ENCODE peak calls at places on chromosomes 2 and 18, in seven cellular contexts. Z is kidney epithelial cell, A is A549, P is osteocyte, B is MCF 10A, S is transverse colon, N is progenitor cell of endocrine pancreas. L is an unnamed sample.

GRCh38 chr18:72623444-72623843 is 79.3 kb upstream of the CBLN2 start:
- DNase-seq in A (no peak), P (no peak), Z (no peak), N (no peak), B (no peak), S (no peak), L (no peak)

GRCh38 chr2:217568289-217568985 is 434.4 kb downstream of the TNS1 start:
- DNase-seq in Z (no peak), N (no peak), P (no peak), A (no peak), S (no peak), B (no peak), L (no peak)

GRCh38 chr2:54041135-54041534 is 70.3 kb upstream of the PSME4 start:
- DNase-seq in P (no peak), S (no peak), N (no peak), Z (no peak), A (no peak), B (peak), L (no peak)

GRCh38 chr2:71347517-71347916 is 15.9 kb downstream of the ZNF638 start:
- DNase-seq in Z (no peak), P (no peak), B (peak), A (no peak), N (no peak), S (no peak), L (no peak)

GRCh38 chr2:216222650-216223352 is 113.7 kb downstream of the XRCC5 start:
- DNase-seq in S (no peak), P (no peak), A (no peak), N (no peak), Z (no peak), B (peak), L (peak)

GRCh38 chr2:146385031-146385430 is 1459.8 kb upstream of the ACVR2A start:
- DNase-seq in N (no peak), S (no peak), P (no peak), Z (no peak), B (no peak), A (no peak), L (no peak)

GRCh38 chr2:191268596-191268995 is 23.4 kb downstream of the MYO1B start:
- DNase-seq in S (no peak), P (no peak), N (no peak), Z (no peak), B (no peak), A (no peak), L (no peak)

GRCh38 chr2:33047939-33048338 is 101.2 kb downstream of the LTBP1 start:
- DNase-seq in A (no peak), S (no peak), N (no peak), P (no peak), Z (no peak), B (no peak), L (no peak)

GRCh38 chr2:238860966-238861730 is 13.3 kb downstream of the TWIST2 start:
- DNase-seq in N (no peak), S (no peak), A (no peak), Z (no peak), P (no peak), B (no peak), L (no peak)

GRCh38 chr2:149332364-149332763 is 2.0 kb downstream of the LYPD6 start:
- DNase-seq in A (no peak), P (no peak), Z (no peak), N (no peak), S (no peak), B (no peak), L (no peak)

GRCh38 chr18:49052891-49053644 is 102.3 kb upstream of the SMAD7 start:
- DNase-seq in P (no peak), B (peak), A (no peak), S (no peak), Z (peak), N (no peak), L (no peak)

GRCh38 chr18:76363451-76364120 is 131.5 kb downstream of the ZNF516 start:
- DNase-seq in S (no peak), N (no peak), Z (no peak), P (no peak), B (no peak), A (no peak), L (no peak)

GRCh38 chr2:106997204-106997603 is 111.2 kb upstream of the ST6GAL2 start:
- DNase-seq in N (no peak), Z (no peak), B (no peak), A (no peak), P (no peak), S (no peak), L (no peak)

GRCh38 chr2:100195942-100196341 is 53.6 kb upstream of the AFF3 start:
- DNase-seq in S (no peak), N (no peak), P (no peak), Z (no peak), B (no peak), A (no peak), L (no peak)

GRCh38 chr2:11270891-11271290 is 73.5 kb downstream of the ROCK2 start:
- DNase-seq in B (peak), P (no peak), A (no peak), Z (peak), N (no peak), S (no peak), L (no peak)

GRCh38 chr18:73549236-73549635 is 598.4 kb downstream of the FBXO15 start:
- DNase-seq in A (no peak), B (no peak), N (no peak), Z (no peak), S (no peak), P (no peak), L (no peak)

GRCh38 chr2:158973511-158973956 is 5.1 kb downstream of the TANC1 start:
- DNase-seq in P (no peak), A (no peak), N (no peak), B (peak), S (no peak), Z (no peak), L (no peak)

GRCh38 chr2:187581125-187581896 is 27.1 kb upstream of the TFPI start:
- DNase-seq in S (no peak), Z (no peak), N (peak), A (peak), B (peak), P (no peak), L (no peak)

GRCh38 chr2:231528636-231529030 is 1.6 kb downstream of the NMUR1 start:
- DNase-seq in S (no peak), P (no peak), B (no peak), N (no peak), A (no peak), Z (no peak), L (no peak)

GRCh38 chr2:231527955-231528635 is 2.1 kb downstream of the NMUR1 start:
- DNase-seq in N (no peak), P (no peak), A (no peak), Z (no peak), B (no peak), S (no peak), L (no peak)

GRCh38 chr2:231532189-231533035 is 2.2 kb upstream of the NMUR1 start:
- DNase-seq in A (no peak), B (no peak), Z (no peak), N (no peak), S (no peak), P (no peak), L (no peak)

GRCh38 chr2:231531408-231532188 is 1.4 kb upstream of the NMUR1 start:
- DNase-seq in N (no peak), A (no peak), B (no peak), P (no peak), Z (no peak), S (no peak), L (no peak)

GRCh38 chr2:231530099-231531085 is at the start of gene NMUR1:
- DNase-seq in Z (no peak), A (peak), N (peak), B (no peak), P (no peak), S (peak), L (no peak)
- TF ChIP-seq CTCF in Z (peak), A (peak), N (peak), B (peak), P (peak), S (peak), L (peak)

GRCh38 chr2:43239981-43240761 is 13.8 kb upstream of the ZFP36L2 start:
- DNase-seq in A (peak), N (no peak), S (no peak), Z (no peak), P (no peak), B (peak), L (no peak)
- TF ChIP-seq CTCF in A (no peak), N (no peak), S (no peak), Z (no peak), P (no peak), B (no peak), L (no peak)

GRCh38 chr18:23302514-23302851 is 150.6 kb upstream of the RIOK3 start:
- DNase-seq in Z (no peak), P (no peak), B (no peak), A (no peak), S (no peak), N (no peak), L (no peak)
- TF ChIP-seq CTCF in Z (no peak), P (no peak), B (no peak), A (no peak), S (no peak), N (no peak), L (no peak)

GRCh38 chr2:61537590-61538178 is 472 bp downstream of the XPO1 start:
- DNase-seq in N (no peak), Z (no peak), P (no peak), B (no peak), S (no peak), A (no peak), L (no peak)

GRCh38 chr2:61538179-61538919 is at the start of gene XPO1:
- DNase-seq in N (peak), P (peak), B (peak), Z (peak), A (peak), S (peak), L (peak)

GRCh38 chr2:61538920-61539559 is 884 bp upstream of the XPO1 start:
- DNase-seq in Z (no peak), S (peak), N (no peak), B (no peak), A (no peak), P (no peak), L (no peak)

GRCh38 chr2:61543062-61543461 is 4.9 kb upstream of the XPO1 start:
- DNase-seq in Z (no peak), P (no peak), B (no peak), A (no peak), N (no peak), S (no peak), L (no peak)
- TF ChIP-seq CTCF in Z (no peak), P (peak), B (no peak), A (no peak), N (peak), S (no peak), L (peak)

GRCh38 chr2:75606851-75607798 is 39.5 kb upstream of the MRPL19 start:
- DNase-seq in Z (peak), P (no peak), S (no peak), B (peak), N (no peak), A (no peak), L (no peak)

GRCh38 chr2:75607988-75608683 is 38.4 kb upstream of the MRPL19 start:
- DNase-seq in P (no peak), A (no peak), B (no peak), Z (no peak), N (no peak), S (no peak), L (no peak)

GRCh38 chr2:75603477-75603876 is 42.7 kb upstream of the EVA1A start:
- DNase-seq in S (no peak), Z (no peak), N (no peak), B (no peak), P (no peak), A (no peak), L (no peak)

GRCh38 chr2:75604479-75604878 is 42.1 kb upstream of the MRPL19 start:
- DNase-seq in Z (peak), N (no peak), S (no peak), P (no peak), A (no peak), B (no peak), L (no peak)

GRCh38 chr2:75605770-75606535 is 40.6 kb upstream of the MRPL19 start:
- DNase-seq in P (no peak), Z (peak), N (no peak), A (peak), B (peak), S (no peak), L (no peak)
- TF ChIP-seq CTCF in P (peak), Z (peak), N (no peak), A (no peak), B (no peak), S (no peak), L (no peak)

GRCh38 chr2:96602330-96602823 is 35.7 kb downstream of the KANSL3 start:
- DNase-seq in S (peak), P (no peak), Z (no peak), B (no peak), A (no peak), N (no peak), L (no peak)

GRCh38 chr2:96599941-96600340 is 38.2 kb downstream of the KANSL3 start:
- DNase-seq in P (no peak), B (no peak), N (no peak), S (no peak), Z (no peak), A (no peak), L (no peak)

GRCh38 chr2:96608459-96609455 is 29.4 kb downstream of the KANSL3 start:
- DNase-seq in P (no peak), A (peak), B (peak), Z (peak), N (no peak), S (no peak), L (no peak)

GRCh38 chr2:96601382-96602292 is 36.5 kb downstream of the KANSL3 start:
- DNase-seq in P (no peak), A (no peak), N (no peak), S (no peak), Z (no peak), B (no peak), L (no peak)

DNA sequence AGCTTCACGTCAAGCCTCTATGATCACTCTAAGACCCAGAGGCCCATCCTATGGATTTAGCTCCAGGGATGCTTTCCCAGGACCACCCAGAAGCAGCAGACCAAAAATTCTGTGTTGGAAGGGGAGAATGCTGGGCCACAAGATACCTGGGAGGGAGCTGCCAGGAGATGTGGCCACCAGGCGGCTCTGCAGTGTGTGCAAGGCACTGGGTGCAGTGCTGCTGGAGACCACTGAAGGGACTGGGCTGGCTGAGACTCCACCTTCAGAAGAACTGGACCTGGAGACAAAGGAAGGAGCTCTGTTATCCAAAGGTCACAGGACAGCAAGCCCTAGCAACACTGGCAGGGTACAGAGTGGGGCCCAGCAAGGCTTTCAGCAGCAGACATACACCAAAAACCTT is 34.0 kb downstream of the KANSL3 start:
- DNase-seq in P (no peak), S (no peak), N (no peak), B (no peak), A (peak), Z (no peak), L (no peak)
- TF ChIP-seq CTCF in P (peak), S (no peak), N (peak), B (no peak), A (no peak), Z (peak), L (peak)

GRCh38 chr2:51789908-51790307 is 758.0 kb upstream of the NRXN1 start:
- DNase-seq in Z (no peak), N (no peak), P (no peak), A (no peak), B (no peak), S (no peak), L (no peak)

GRCh38 chr2:51790854-51791253 is 758.9 kb upstream of the NRXN1 start:
- DNase-seq in S (no peak), Z (no peak), N (no peak), B (no peak), A (no peak), P (no peak), L (no peak)

GRCh38 chr2:51795248-51795888 is 763.4 kb upstream of the NRXN1 start:
- DNase-seq in B (peak), S (peak), P (no peak), N (no peak), A (no peak), Z (no peak), L (no peak)
- TF ChIP-seq CTCF in B (no peak), S (peak), P (no peak), N (peak), A (no peak), Z (peak), L (peak)

DNA sequence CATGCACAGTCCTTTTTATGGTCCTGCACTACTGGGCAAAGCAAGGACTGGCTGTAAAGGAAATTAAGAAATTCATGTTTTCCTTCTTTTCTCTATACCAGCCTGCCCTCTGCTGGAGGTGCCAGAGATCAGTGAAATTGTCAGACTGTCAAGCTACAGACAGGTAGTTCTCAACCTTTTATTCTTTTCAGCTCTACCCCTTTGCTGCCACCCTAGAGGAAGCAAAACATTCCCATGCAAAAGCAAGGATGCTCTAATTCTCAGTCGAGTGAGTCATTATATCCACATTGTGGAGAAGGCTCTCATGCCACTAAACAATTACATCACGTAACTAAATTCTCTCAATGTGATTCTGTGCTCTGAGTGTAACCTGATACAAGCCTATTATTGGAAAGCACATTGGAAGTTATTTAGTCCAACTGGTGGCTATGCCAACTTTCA is 25.0 kb upstream of the RAPGEF4 start:
- DNase-seq in N (no peak), A (peak), B (peak), S (peak), Z (peak), P (no peak), L (no peak)
- TF ChIP-seq CTCF in N (peak), A (peak), B (peak), S (peak), Z (peak), P (peak), L (peak)